ENCODE peak calls at places on chromosomes 11 and 22, in six cellular contexts. Q, D, Y, V, U and L are unnamed samples.

GRCh38 chr11:64745523-64746328 is 1.8 kb upstream of the RASGRP2 start:
- DNase-seq in D (peak; percentile 47), U (no peak), Q (peak; percentile 54), V (peak; percentile 94), Y (peak; percentile 87), L (peak; percentile 80)

GRCh38 chr11:44885065-44885777 is 65.5 kb downstream of the TP53I11 start:
- DNase-seq in D (no peak), U (no peak), Y (no peak), Q (no peak), V (no peak), L (no peak)

GRCh38 chr11:134554106-134554505 is 142.1 kb upstream of the B3GAT1 start:
- DNase-seq in U (no peak), Q (no peak), V (peak; percentile 3), D (no peak), Y (no peak), L (no peak)

GRCh38 chr22:23219787-23220484 is 39.6 kb downstream of the BCR start:
- DNase-seq in Q (no peak), V (no peak), Y (peak; percentile 87), D (peak; percentile 71), U (peak; percentile 28), L (peak; percentile 70)

GRCh38 chr11:46686886-46687810 is 13.3 kb downstream of the ARHGAP1 start:
- DNase-seq in Y (no peak), Q (no peak), D (peak; percentile 82), U (peak; percentile 84), V (no peak), L (no peak)

GRCh38 chr22:49568751-49569285 is 258.9 kb downstream of the BRD1 start:
- DNase-seq in D (no peak), Y (no peak), Q (no peak), U (no peak), V (no peak), L (no peak)

GRCh38 chr11:84780689-84781293 is 846.4 kb downstream of the DLG2 start:
- DNase-seq in Y (no peak), Q (no peak), D (peak; percentile 6), V (no peak), U (peak; percentile 1), L (no peak)

GRCh38 chr11:5243845-5244180 is 5.8 kb downstream of the HBG1 start:
- DNase-seq in Y (no peak), V (no peak), Q (no peak), D (no peak), U (no peak), L (no peak)

GRCh38 chr11:65432686-65433582 is 10.3 kb downstream of the NEAT1 start:
- DNase-seq in Q (no peak), V (no peak), D (no peak), U (no peak), Y (no peak), L (no peak)

GRCh38 chr11:26974068-26974790 is 19.7 kb upstream of the FIBIN start:
- DNase-seq in Y (no peak), D (peak; percentile 63), V (no peak), U (no peak), Q (no peak), L (no peak)

GRCh38 chr11:122189259-122189658 is 73.2 kb upstream of the BLID start:
- DNase-seq in Q (no peak), D (peak; percentile 99), Y (no peak), U (peak; percentile 74), V (no peak), L (no peak)

GRCh38 chr22:29987143-29987542 is 93.1 kb upstream of the HORMAD2 start:
- DNase-seq in V (no peak), Q (no peak), U (no peak), Y (no peak), D (no peak), L (no peak)

GRCh38 chr11:67006029-67006884 is 16.7 kb upstream of the SYT12 start:
- DNase-seq in D (no peak), Q (peak; percentile 47), V (no peak), Y (peak; percentile 58), U (peak; percentile 69), L (no peak)

GRCh38 chr22:39997939-39998726 is 3.4 kb downstream of the FAM83F start:
- DNase-seq in V (peak; percentile 17), D (peak; percentile 22), Y (no peak), Q (no peak), U (peak; percentile 74), L (no peak)

GRCh38 chr11:64918056-64918455 is 1.0 kb upstream of the ATG2A start:
- DNase-seq in U (no peak), Y (peak; percentile 33), Q (no peak), V (no peak), D (peak; percentile 47), L (no peak)

GRCh38 chr11:60121259-60121658 is 32.8 kb downstream of the MS4A2 start:
- DNase-seq in Y (no peak), U (no peak), V (no peak), Q (no peak), D (no peak), L (no peak)

GRCh38 chr22:28034760-28035401 is 115.8 kb upstream of the PITPNB start:
- DNase-seq in Y (peak; percentile 38), U (no peak), D (peak; percentile 40), V (peak; percentile 92), Q (peak; percentile 76), L (no peak)

GRCh38 chr22:37904572-37905533 is 1.2 kb upstream of the MICALL1 start:
- DNase-seq in V (peak; percentile 33), D (peak; percentile 98), Q (peak; percentile 20), U (peak; percentile 93), Y (peak; percentile 45), L (no peak)

GRCh38 chr11:83070044-83070877 is 1.4 kb downstream of the RAB30 start:
- DNase-seq in D (peak; percentile 79), V (no peak), Y (no peak), U (peak; percentile 68), Q (no peak), L (no peak)

GRCh38 chr11:7630002-7630401 is 43.3 kb downstream of the CYB5R2 start:
- DNase-seq in U (no peak), Y (no peak), V (peak; percentile 45), Q (no peak), D (no peak), L (no peak)

GRCh38 chr11:75673977-75674582 is 5.2 kb upstream of the MAP6 start:
- DNase-seq in D (peak; percentile 47), V (no peak), Q (no peak), U (peak; percentile 48), Y (peak; percentile 78), L (no peak)

GRCh38 chr11:113504071-113504470 is 28.9 kb upstream of the DRD2 start:
- DNase-seq in V (no peak), Q (no peak), U (no peak), D (no peak), Y (no peak), L (no peak)

GRCh38 chr11:43632171-43632570 is 48.4 kb upstream of the HSD17B12 start:
- DNase-seq in Q (no peak), D (peak; percentile 1), U (no peak), Y (no peak), V (no peak), L (no peak)

GRCh38 chr11:57357827-57358226 is 19.7 kb downstream of the P2RX3 start:
- DNase-seq in V (no peak), U (no peak), Q (no peak), D (no peak), Y (no peak), L (no peak)

GRCh38 chr22:35966314-35967045 is 62.1 kb downstream of the RBFOX2 start:
- DNase-seq in V (no peak), U (no peak), Q (no peak), D (peak; percentile 74), Y (no peak), L (no peak)
- TF ChIP-seq CTCF in V (no peak), U (no peak), Q (no peak), D (peak; percentile 22), Y (no peak), L (no peak)

DNA sequence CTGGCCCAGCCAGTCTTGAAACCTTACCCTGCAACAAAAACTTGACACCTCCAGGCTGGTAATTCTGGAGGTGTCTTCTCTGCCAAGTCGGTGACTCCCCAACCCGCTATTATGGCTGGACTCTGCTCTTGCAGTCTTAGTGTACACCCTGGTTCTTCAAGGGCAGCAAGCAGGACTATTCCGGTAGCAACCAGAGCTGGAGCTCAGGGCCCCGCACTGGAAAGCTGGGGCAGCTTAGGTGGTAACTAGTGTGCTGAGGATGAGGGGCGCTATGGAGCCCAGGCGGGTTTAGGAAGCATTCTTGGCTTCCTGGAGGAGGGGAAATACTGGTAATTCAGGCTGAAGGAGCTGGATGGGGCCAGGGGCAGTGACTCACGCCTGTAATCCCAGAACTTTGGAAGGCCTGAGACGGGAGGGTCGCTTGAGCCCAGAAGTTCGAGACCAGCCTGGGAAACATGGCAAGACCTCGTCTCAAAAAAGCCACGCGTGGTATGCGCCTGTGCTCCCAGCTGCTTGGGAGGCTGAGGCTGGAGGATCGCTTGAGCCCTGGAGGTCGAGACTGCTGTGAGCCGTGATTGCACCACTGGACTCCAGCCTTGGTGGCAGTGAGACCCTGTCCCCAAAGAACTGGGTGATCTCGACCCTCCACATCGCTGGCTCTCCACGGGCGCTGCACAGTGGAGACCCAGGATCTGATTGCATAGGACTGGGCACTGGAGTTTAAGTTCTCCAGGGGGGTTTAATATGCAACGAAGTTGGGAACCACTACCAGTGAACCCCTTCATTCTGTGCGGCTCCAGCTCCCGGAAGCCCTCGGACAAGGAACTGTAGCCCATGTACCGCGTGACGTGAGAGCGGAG is 10.6 kb upstream of the AIFM3 start:
- DNase-seq in Q (no peak), V (no peak), D (peak; percentile 17), Y (no peak), U (no peak), L (no peak)
- TF ChIP-seq CTCF in Q (no peak), V (no peak), D (no peak), Y (no peak), U (no peak), L (no peak)

GRCh38 chr11:61783717-61784505 is 8.5 kb downstream of the TMEM258 start:
- DNase-seq in V (no peak), D (peak; percentile 79), Q (no peak), U (no peak), Y (no peak), L (no peak)

GRCh38 chr11:61782841-61783240 is 9.6 kb downstream of the TMEM258 start:
- DNase-seq in U (no peak), Q (no peak), Y (no peak), D (no peak), V (no peak), L (no peak)

GRCh38 chr11:61784506-61784805 is 7.9 kb downstream of the TMEM258 start:
- DNase-seq in Q (no peak), V (no peak), U (no peak), Y (no peak), D (no peak), L (no peak)

GRCh38 chr11:61787928-61788491 is 4.4 kb downstream of the TMEM258 start:
- DNase-seq in Q (no peak), D (peak; percentile 26), Y (peak; percentile 39), U (no peak), V (no peak), L (no peak)

GRCh38 chr11:61785837-61786402 is 6.5 kb downstream of the TMEM258 start:
- DNase-seq in Q (no peak), V (no peak), D (no peak), U (no peak), Y (no peak), L (no peak)
- TF ChIP-seq CTCF in Q (no peak), V (no peak), D (no peak), U (no peak), Y (no peak), L (no peak)

DNA sequence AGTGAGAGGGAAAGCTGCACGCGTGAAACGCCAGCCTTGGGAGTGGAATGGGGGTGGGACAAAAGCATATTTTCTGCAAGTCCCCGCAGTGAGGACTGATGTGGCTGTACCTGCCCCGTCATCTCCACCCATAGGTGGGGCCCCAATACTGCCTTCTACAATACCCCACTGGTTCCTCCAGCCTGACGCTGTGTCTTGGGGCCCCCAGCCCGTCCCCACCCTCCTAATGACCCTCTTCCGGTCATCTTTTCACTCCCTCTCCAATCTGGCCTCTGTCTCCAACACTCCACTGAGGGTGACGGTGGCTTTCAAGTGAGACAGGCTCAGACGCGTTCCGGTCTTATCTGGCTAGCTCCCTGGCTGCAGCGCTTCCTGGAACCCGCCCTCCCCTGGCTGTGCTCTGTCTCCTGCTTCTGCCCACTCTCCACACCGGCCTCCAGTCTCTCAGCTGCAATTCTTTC is 104.2 kb downstream of the MICAL3 start:
- DNase-seq in Y (no peak), V (peak; percentile 86), U (peak; percentile 58), Q (no peak), D (peak; percentile 63), L (no peak)
- TF ChIP-seq CTCF in Y (no peak), V (no peak), U (no peak), Q (no peak), D (no peak), L (no peak)